ENCODE peak calls at places on chromosome 2, in five cellular contexts. One of them, this sample, is unnamed.
A peak's percentile ranks its signal among the peaks of the same experiment; 100 is the strongest.

GRCh38 chr2:636649-637405 is 40.4 kb downstream of the TMEM18 start:
- DNase-seq in right lobe of liver: no peak
- DNase-seq in DMS 273 treated with DMSO at 0.1 percent for 48 hours: no peak
- DNase-seq in psoas muscle: peak; percentile 76
- DNase-seq in mesenchymal stem cell: peak; percentile 18
- DNase-seq in this sample: peak; percentile 82

GRCh38 chr2:217714268-217714643 is 288.5 kb downstream of the TNS1 start:
- DNase-seq in right lobe of liver: peak; percentile 60
- DNase-seq in psoas muscle: peak; percentile 62
- DNase-seq in mesenchymal stem cell: peak; percentile 75
- DNase-seq in DMS 273 treated with DMSO at 0.1 percent for 48 hours: no peak
- DNase-seq in this sample: no peak

GRCh38 chr2:235978022-235978421 is 190.2 kb downstream of the GBX2 start:
- DNase-seq in mesenchymal stem cell: no peak
- DNase-seq in right lobe of liver: no peak
- DNase-seq in DMS 273 treated with DMSO at 0.1 percent for 48 hours: no peak
- DNase-seq in psoas muscle: no peak
- DNase-seq in this sample: no peak

GRCh38 chr2:950627-950992 is at the start of gene SNTG2:
- DNase-seq in psoas muscle: no peak
- DNase-seq in mesenchymal stem cell: no peak
- DNase-seq in DMS 273 treated with DMSO at 0.1 percent for 48 hours: no peak
- DNase-seq in right lobe of liver: peak; percentile 54
- DNase-seq in this sample: peak; percentile 40

GRCh38 chr2:174971868-174972781 is 33.1 kb downstream of the CHN1 start:
- DNase-seq in mesenchymal stem cell: peak; percentile 53
- DNase-seq in DMS 273 treated with DMSO at 0.1 percent for 48 hours: no peak
- DNase-seq in psoas muscle: no peak
- DNase-seq in right lobe of liver: no peak
- DNase-seq in this sample: peak; percentile 69

GRCh38 chr2:238727585-238728321 is 120.1 kb upstream of the TWIST2 start:
- DNase-seq in mesenchymal stem cell: peak; percentile 7
- DNase-seq in psoas muscle: peak; percentile 69
- DNase-seq in right lobe of liver: no peak
- DNase-seq in DMS 273 treated with DMSO at 0.1 percent for 48 hours: no peak
- DNase-seq in this sample: peak; percentile 96

GRCh38 chr2:151973013-151973900 is 125.6 kb downstream of the CACNB4 start:
- DNase-seq in psoas muscle: no peak
- DNase-seq in DMS 273 treated with DMSO at 0.1 percent for 48 hours: no peak
- DNase-seq in right lobe of liver: no peak
- DNase-seq in mesenchymal stem cell: no peak
- DNase-seq in this sample: no peak

GRCh38 chr2:231362785-231363184 is 32.7 kb upstream of the B3GNT7 start:
- DNase-seq in right lobe of liver: peak; percentile 56
- DNase-seq in psoas muscle: no peak
- DNase-seq in mesenchymal stem cell: no peak
- DNase-seq in DMS 273 treated with DMSO at 0.1 percent for 48 hours: no peak
- DNase-seq in this sample: no peak

GRCh38 chr2:109722026-109722425 is 72.1 kb upstream of the RGPD5 start:
- DNase-seq in mesenchymal stem cell: no peak
- DNase-seq in right lobe of liver: no peak
- DNase-seq in DMS 273 treated with DMSO at 0.1 percent for 48 hours: no peak
- DNase-seq in psoas muscle: no peak
- DNase-seq in this sample: no peak

GRCh38 chr2:20198001-20198400 is 26.9 kb downstream of the SDC1 start:
- DNase-seq in DMS 273 treated with DMSO at 0.1 percent for 48 hours: no peak
- DNase-seq in psoas muscle: no peak
- DNase-seq in right lobe of liver: no peak
- DNase-seq in mesenchymal stem cell: no peak
- DNase-seq in this sample: no peak

This sample was measured in foreskin fibroblast.